ENCODE peak calls at places on chromosomes 1 and 21, in five cellular contexts. One of them, this sample, is unnamed.

GRCh38 chr1:245378352-245379144 is 223.8 kb downstream of the KIF26B start:
- DNase-seq in H54: no peak
- DNase-seq in activated T-cell treated with anti-CD3 and anti-CD28 coated beads for 1 hour: no peak
- DNase-seq in mucosa of gallbladder: no peak
- DNase-seq in KG1: no peak
- DNase-seq in this sample: no peak

GRCh38 chr1:174174461-174175329 is 15.4 kb downstream of the RABGAP1L start:
- DNase-seq in activated T-cell treated with anti-CD3 and anti-CD28 coated beads for 1 hour: no peak
- DNase-seq in H54: no peak
- DNase-seq in KG1: no peak
- DNase-seq in mucosa of gallbladder: no peak
- DNase-seq in this sample: no peak

GRCh38 chr21:21367583-21367982 is 369.4 kb downstream of the NCAM2 start:
- DNase-seq in mucosa of gallbladder: no peak
- DNase-seq in H54: no peak
- DNase-seq in KG1: no peak
- DNase-seq in activated T-cell treated with anti-CD3 and anti-CD28 coated beads for 1 hour: no peak
- DNase-seq in this sample: no peak

GRCh38 chr1:220092694-220093093 is 1.2 kb upstream of the IARS2 start:
- DNase-seq in mucosa of gallbladder: no peak
- DNase-seq in KG1: no peak
- DNase-seq in H54: no peak
- DNase-seq in activated T-cell treated with anti-CD3 and anti-CD28 coated beads for 1 hour: no peak
- DNase-seq in this sample: no peak

GRCh38 chr1:219782929-219783328 is 145.4 kb downstream of the SLC30A10 start:
- DNase-seq in mucosa of gallbladder: no peak
- DNase-seq in KG1: no peak
- DNase-seq in activated T-cell treated with anti-CD3 and anti-CD28 coated beads for 1 hour: no peak
- DNase-seq in H54: no peak
- DNase-seq in this sample: no peak

GRCh38 chr1:213099682-213100399 is 48.8 kb downstream of the RPS6KC1 start:
- DNase-seq in KG1: no peak
- DNase-seq in mucosa of gallbladder: no peak
- DNase-seq in H54: no peak
- DNase-seq in activated T-cell treated with anti-CD3 and anti-CD28 coated beads for 1 hour: no peak
- DNase-seq in this sample: no peak

GRCh38 chr1:58251415-58252073 is 295.0 kb downstream of the OMA1 start:
- DNase-seq in H54: no peak
- DNase-seq in mucosa of gallbladder: no peak
- DNase-seq in KG1: no peak
- DNase-seq in activated T-cell treated with anti-CD3 and anti-CD28 coated beads for 1 hour: no peak
- DNase-seq in this sample: no peak

GRCh38 chr1:161074676-161075368 is 5.1 kb upstream of the ARHGAP30 start:
- DNase-seq in mucosa of gallbladder: no peak
- DNase-seq in activated T-cell treated with anti-CD3 and anti-CD28 coated beads for 1 hour: no peak
- DNase-seq in H54: no peak
- DNase-seq in KG1: no peak
- DNase-seq in this sample: no peak

GRCh38 chr1:243718893-243719292 is 131.2 kb downstream of the AKT3 start:
- DNase-seq in activated T-cell treated with anti-CD3 and anti-CD28 coated beads for 1 hour: no peak
- DNase-seq in KG1: no peak
- DNase-seq in H54: peak; percentile 36
- DNase-seq in mucosa of gallbladder: no peak
- DNase-seq in this sample: no peak

GRCh38 chr1:224106568-224107281 is 7.2 kb upstream of the FBXO28 start:
- DNase-seq in KG1: peak; percentile 36
- DNase-seq in H54: peak; percentile 58
- DNase-seq in mucosa of gallbladder: peak; percentile 23
- DNase-seq in activated T-cell treated with anti-CD3 and anti-CD28 coated beads for 1 hour: no peak
- DNase-seq in this sample: no peak

GRCh38 chr21:43925096-43925481 is 60.1 kb downstream of the AGPAT3 start:
- DNase-seq in activated T-cell treated with anti-CD3 and anti-CD28 coated beads for 1 hour: no peak
- DNase-seq in KG1: no peak
- DNase-seq in H54: no peak
- DNase-seq in mucosa of gallbladder: peak; percentile 63
- DNase-seq in this sample: no peak

GRCh38 chr21:44299458-44300261 is at the start of gene PFKL:
- DNase-seq in mucosa of gallbladder: peak; percentile 65
- DNase-seq in KG1: peak; percentile 65
- DNase-seq in H54: peak; percentile 98
- DNase-seq in activated T-cell treated with anti-CD3 and anti-CD28 coated beads for 1 hour: peak; percentile 45
- DNase-seq in this sample: no peak

GRCh38 chr1:223718850-223719249 is 6.5 kb downstream of the CAPN2 start:
- DNase-seq in mucosa of gallbladder: no peak
- DNase-seq in KG1: no peak
- DNase-seq in H54: no peak
- DNase-seq in activated T-cell treated with anti-CD3 and anti-CD28 coated beads for 1 hour: no peak
- DNase-seq in this sample: no peak

GRCh38 chr1:245007686-245008085 is 143.3 kb upstream of the HNRNPU start:
- DNase-seq in H54: no peak
- DNase-seq in mucosa of gallbladder: no peak
- DNase-seq in activated T-cell treated with anti-CD3 and anti-CD28 coated beads for 1 hour: no peak
- DNase-seq in KG1: no peak
- DNase-seq in this sample: no peak

GRCh38 chr1:34681481-34682451 is 73.1 kb upstream of the GJB5 start:
- DNase-seq in activated T-cell treated with anti-CD3 and anti-CD28 coated beads for 1 hour: peak; percentile 24
- DNase-seq in mucosa of gallbladder: peak; percentile 51
- DNase-seq in KG1: peak; percentile 19
- DNase-seq in H54: peak; percentile 33
- DNase-seq in this sample: peak; percentile 10

GRCh38 chr1:169943963-169944526 is 50.3 kb upstream of the SCYL3 start:
- DNase-seq in H54: no peak
- DNase-seq in activated T-cell treated with anti-CD3 and anti-CD28 coated beads for 1 hour: no peak
- DNase-seq in mucosa of gallbladder: no peak
- DNase-seq in KG1: no peak
- DNase-seq in this sample: no peak

GRCh38 chr1:169892819-169893644 is 664 bp downstream of the SCYL3 start:
- DNase-seq in KG1: no peak
- DNase-seq in H54: peak; percentile 62
- DNase-seq in mucosa of gallbladder: no peak
- DNase-seq in activated T-cell treated with anti-CD3 and anti-CD28 coated beads for 1 hour: no peak
- DNase-seq in this sample: peak; percentile 51

GRCh38 chr1:174166530-174167328 is 7.4 kb downstream of the RABGAP1L start:
- DNase-seq in KG1: no peak
- DNase-seq in mucosa of gallbladder: no peak
- DNase-seq in activated T-cell treated with anti-CD3 and anti-CD28 coated beads for 1 hour: no peak
- DNase-seq in H54: no peak
- DNase-seq in this sample: no peak

GRCh38 chr1:52795464-52795863 is 47.1 kb upstream of the ZYG11A start:
- DNase-seq in KG1: no peak
- DNase-seq in H54: no peak
- DNase-seq in activated T-cell treated with anti-CD3 and anti-CD28 coated beads for 1 hour: no peak
- DNase-seq in mucosa of gallbladder: no peak
- DNase-seq in this sample: no peak

GRCh38 chr1:10161541-10162290 is 48.7 kb upstream of the KIF1B start:
- DNase-seq in activated T-cell treated with anti-CD3 and anti-CD28 coated beads for 1 hour: no peak
- DNase-seq in KG1: no peak
- DNase-seq in mucosa of gallbladder: peak; percentile 50
- DNase-seq in H54: no peak
- DNase-seq in this sample: peak; percentile 20